ENCODE peak calls at places on chromosomes 16 and 17, in four cellular contexts. I is lower leg skin, V is A549, S is lower lobe of right lung. Q is an unnamed sample.

GRCh38 chr17:35577826-35578194 is 561 bp downstream of the PEX12 start:
- DNase-seq in I (no peak), V (no peak), S (no peak), Q (no peak)

GRCh38 chr16:56047307-56048234 is 143.7 kb upstream of the GNAO1 start:
- DNase-seq in I (no peak), V (no peak), S (no peak), Q (no peak)

GRCh38 chr17:72205357-72205756 is 84.5 kb downstream of the SOX9 start:
- DNase-seq in I (no peak), V (no peak), S (no peak), Q (no peak)

GRCh38 chr17:57834146-57834741 is 15.6 kb downstream of the MRPS23 start:
- DNase-seq in I (no peak), V (no peak), S (no peak), Q (no peak)

GRCh38 chr17:63151981-63152523 is 186.0 kb downstream of the TANC2 start:
- DNase-seq in I (no peak), V (no peak), S (no peak), Q (no peak)

GRCh38 chr17:76270770-76271668 is 5.9 kb downstream of the UBALD2 start:
- DNase-seq in I (no peak), V (no peak), S (no peak), Q (no peak)

GRCh38 chr16:4494746-4495490 is 18.7 kb downstream of the HMOX2 start:
- DNase-seq in I (no peak), V (peak), S (no peak), Q (no peak)

GRCh38 chr17:48100591-48101011 is 677 bp downstream of the CBX1 start:
- DNase-seq in I (peak), V (peak), S (peak), Q (peak)

GRCh38 chr16:21235199-21235585 is 1.7 kb downstream of the ANKS4B start:
- DNase-seq in I (no peak), V (no peak), S (no peak), Q (no peak)

GRCh38 chr17:50661795-50662391 is 27.2 kb downstream of the ABCC3 start:
- DNase-seq in I (no peak), V (peak), S (peak), Q (peak)

GRCh38 chr16:56357291-56357764 is 68.0 kb downstream of the AMFR start:
- DNase-seq in I (peak), V (no peak), S (peak), Q (peak)

GRCh38 chr16:13708361-13708760 is 211.6 kb upstream of the ERCC4 start:
- DNase-seq in I (no peak), V (no peak), S (no peak), Q (no peak)

GRCh38 chr16:75282811-75283281 is 31.4 kb upstream of the BCAR1 start:
- DNase-seq in I (no peak), V (no peak), S (no peak), Q (no peak)

GRCh38 chr17:17439971-17440843 is 36.6 kb upstream of the MED9 start:
- DNase-seq in I (peak), V (peak), S (peak), Q (peak)

GRCh38 chr16:27270389-27270788 is 1.8 kb upstream of the NSMCE1 start:
- DNase-seq in I (no peak), V (no peak), S (no peak), Q (no peak)

GRCh38 chr17:61461586-61461966 is 9.4 kb downstream of the TBX4 start:
- DNase-seq in I (no peak), V (no peak), S (no peak), Q (no peak)

GRCh38 chr16:86457621-86458456 is 52.5 kb upstream of the FOXF1 start:
- DNase-seq in I (no peak), V (no peak), S (no peak), Q (no peak)

GRCh38 chr17:78174332-78174869 is 6.0 kb downstream of the SYNGR2 start:
- DNase-seq in I (peak), V (peak), S (peak), Q (peak)

GRCh38 chr17:3037259-3037658 is 26.1 kb downstream of the OR1D5 start:
- DNase-seq in I (no peak), V (no peak), S (no peak), Q (no peak)

GRCh38 chr17:49631496-49631895 is 46.4 kb downstream of the SPOP start:
- DNase-seq in I (no peak), V (no peak), S (no peak), Q (no peak)

GRCh38 chr17:76585649-76586593 is at the start of gene ST6GALNAC2:
- DNase-seq in I (peak), V (peak), S (peak), Q (peak)

GRCh38 chr17:40751065-40751464 is 4.1 kb downstream of the KRT25 start:
- DNase-seq in I (no peak), V (no peak), S (no peak), Q (no peak)

GRCh38 chr17:55265434-55266021 is 768 bp downstream of the HLF start:
- DNase-seq in I (no peak), V (no peak), S (no peak), Q (peak)

GRCh38 chr17:68463211-68463990 is 6.1 kb upstream of the WIPI1 start:
- DNase-seq in I (no peak), V (no peak), S (no peak), Q (no peak)

GRCh38 chr16:25888873-25889272 is 197.1 kb downstream of the HS3ST4 start:
- DNase-seq in I (no peak), V (no peak), S (no peak), Q (no peak)

GRCh38 chr17:72826602-72827001 is 265.9 kb downstream of the SLC39A11 start:
- DNase-seq in I (no peak), V (peak), S (no peak), Q (no peak)

GRCh38 chr16:57694556-57695377 is at the start of gene DRC7:
- DNase-seq in I (peak), V (peak), S (no peak), Q (no peak)

GRCh38 chr17:44108440-44109311 is 14.8 kb downstream of the HDAC5 start:
- DNase-seq in I (peak), V (peak), S (peak), Q (peak)

GRCh38 chr16:803751-804075 is 3.2 kb upstream of the GNG13 start:
- DNase-seq in I (no peak), V (no peak), S (no peak), Q (no peak)

GRCh38 chr17:8922451-8922850 is 43.1 kb downstream of the PIK3R5 start:
- DNase-seq in I (no peak), V (no peak), S (no peak), Q (no peak)

GRCh38 chr17:72090108-72090507 is 30.7 kb upstream of the SOX9 start:
- DNase-seq in I (no peak), V (no peak), S (no peak), Q (no peak)

GRCh38 chr17:15440347-15440746 is 27.1 kb downstream of the CDRT4 start:
- DNase-seq in I (peak), V (no peak), S (no peak), Q (no peak)

GRCh38 chr17:7987112-7987893 is 15.1 kb upstream of the GUCY2D start:
- DNase-seq in I (peak), V (no peak), S (no peak), Q (no peak)

GRCh38 chr17:20952183-20952582 is 90.6 kb downstream of the USP22 start:
- DNase-seq in I (no peak), V (no peak), S (no peak), Q (no peak)
- TF ChIP-seq CTCF in I (no peak), V (no peak), S (no peak), Q (no peak)

GRCh38 chr17:70604854-70605253 is 435.5 kb downstream of the KCNJ2 start:
- DNase-seq in I (no peak), V (peak), S (no peak), Q (no peak)
- TF ChIP-seq CTCF in I (no peak), V (no peak), S (no peak), Q (no peak)

GRCh38 chr16:67169642-67170167 is 633 bp upstream of the NOL3 start:
- DNase-seq in I (no peak), V (peak), S (no peak), Q (no peak)

GRCh38 chr16:67169011-67169451 is 1.3 kb upstream of the NOL3 start:
- DNase-seq in I (no peak), V (no peak), S (no peak), Q (peak)

GRCh38 chr16:67167588-67167987 is 2.8 kb upstream of the NOL3 start:
- DNase-seq in I (no peak), V (no peak), S (no peak), Q (no peak)

GRCh38 chr16:67170948-67171649 is 761 bp downstream of the NOL3 start:
- DNase-seq in I (no peak), V (peak), S (no peak), Q (no peak)

GRCh38 chr16:67170168-67170947 is at the start of gene NOL3:
- DNase-seq in I (peak), V (peak), S (peak), Q (peak)
- TF ChIP-seq CTCF in I (no peak), V (no peak), S (no peak), Q (no peak)

GRCh38 chr16:81036751-81037350 is 1.2 kb downstream of the ATMIN start:
- DNase-seq in I (no peak), V (peak), S (no peak), Q (no peak)

GRCh38 chr16:81040837-81041236 is 5.2 kb downstream of the ATMIN start:
- DNase-seq in I (no peak), V (no peak), S (no peak), Q (no peak)

GRCh38 chr16:81041696-81042095 is 6.1 kb downstream of the ATMIN start:
- DNase-seq in I (no peak), V (no peak), S (no peak), Q (no peak)

GRCh38 chr16:81035398-81035974 is at the start of gene ATMIN:
- DNase-seq in I (peak), V (peak), S (peak), Q (peak)

DNA sequence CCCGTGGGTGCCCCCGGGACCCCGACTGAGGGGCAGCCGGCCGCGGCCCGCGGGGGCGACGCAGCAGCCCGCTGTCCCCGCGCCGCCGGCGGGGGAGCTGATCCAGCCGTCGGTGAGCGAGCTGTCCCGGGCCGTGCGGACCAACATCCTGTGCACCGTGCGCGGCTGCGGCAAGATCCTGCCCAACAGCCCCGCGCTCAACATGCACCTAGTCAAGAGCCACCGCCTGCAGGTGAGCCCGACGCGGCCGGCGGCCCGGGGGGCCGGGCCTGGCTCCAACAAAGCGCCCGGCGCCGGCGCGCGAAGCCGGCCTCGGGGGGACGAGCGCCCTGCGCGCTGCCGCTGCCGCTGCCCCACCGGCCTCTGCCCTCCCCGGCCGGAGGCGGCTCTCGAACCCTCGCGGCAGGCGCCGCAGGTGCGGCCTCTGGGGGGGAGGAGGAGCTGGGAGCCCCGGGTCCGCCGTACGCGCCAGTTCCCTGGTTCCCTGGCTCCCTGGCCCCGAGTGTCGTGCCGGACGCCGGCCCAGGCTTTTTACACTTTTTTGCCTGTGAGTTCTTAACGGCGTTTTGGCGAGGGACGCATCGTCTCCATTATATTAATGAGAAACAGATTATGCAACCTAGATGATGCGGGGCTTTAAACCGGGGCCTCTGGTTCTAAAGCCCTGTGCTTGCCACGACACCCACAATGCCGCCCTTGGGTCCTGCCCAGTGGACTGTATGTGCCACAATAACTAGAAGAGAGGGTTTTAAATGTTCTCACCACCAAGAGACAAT is 521 bp downstream of the ATMIN start:
- DNase-seq in I (no peak), V (peak), S (peak), Q (peak)
- TF ChIP-seq CTCF in I (no peak), V (no peak), S (no peak), Q (no peak)

Q was measured in left lung.